ENCODE peak calls at places on chromosome 3, in four cellular contexts. One of them, this sample, is unnamed.

GRCh38 chr3:124856687-124857086 is 30.5 kb downstream of the ITGB5 start:
- DNase-seq in mesendoderm: no peak
- DNase-seq in neuronal stem cell: no peak
- DNase-seq in H9: no peak
- DNase-seq in this sample: no peak

GRCh38 chr3:114730397-114730796 is 416.7 kb downstream of the ZBTB20 start:
- DNase-seq in mesendoderm: peak; percentile 67
- DNase-seq in neuronal stem cell: no peak
- DNase-seq in H9: no peak
- DNase-seq in this sample: no peak

GRCh38 chr3:14031271-14031670 is 93.4 kb downstream of the CHCHD4 start:
- DNase-seq in mesendoderm: no peak
- DNase-seq in H9: no peak
- DNase-seq in neuronal stem cell: no peak
- DNase-seq in this sample: peak; percentile 1

GRCh38 chr3:173396191-173397041 is 1.1 kb upstream of the NLGN1 start:
- DNase-seq in neuronal stem cell: peak; percentile 27
- DNase-seq in mesendoderm: peak; percentile 62
- DNase-seq in H9: peak; percentile 50
- DNase-seq in this sample: no peak

GRCh38 chr3:29144361-29144760 is 136.5 kb upstream of the RBMS3 start:
- DNase-seq in mesendoderm: no peak
- DNase-seq in neuronal stem cell: no peak
- DNase-seq in H9: no peak
- DNase-seq in this sample: no peak

GRCh38 chr3:103218793-103219192 is 784.0 kb downstream of the ZPLD1 start:
- DNase-seq in H9: no peak
- DNase-seq in mesendoderm: no peak
- DNase-seq in neuronal stem cell: no peak
- DNase-seq in this sample: no peak

GRCh38 chr3:129616713-129617112 is 10.2 kb upstream of the PLXND1 start:
- DNase-seq in neuronal stem cell: no peak
- DNase-seq in mesendoderm: no peak
- DNase-seq in H9: no peak
- DNase-seq in this sample: peak; percentile 83

GRCh38 chr3:53072653-53073552 is 27.0 kb upstream of the SFMBT1 start:
- DNase-seq in neuronal stem cell: peak; percentile 73
- DNase-seq in mesendoderm: peak; percentile 91
- DNase-seq in H9: peak; percentile 95
- DNase-seq in this sample: peak; percentile 63

GRCh38 chr3:77370413-77370812 is 330.5 kb downstream of the ROBO2 start:
- DNase-seq in mesendoderm: no peak
- DNase-seq in neuronal stem cell: no peak
- DNase-seq in H9: no peak
- DNase-seq in this sample: peak; percentile 76

GRCh38 chr3:154844863-154845262 is 235.3 kb upstream of the MME start:
- DNase-seq in H9: no peak
- DNase-seq in neuronal stem cell: no peak
- DNase-seq in mesendoderm: no peak
- DNase-seq in this sample: no peak

GRCh38 chr3:71444028-71444860 is 139.3 kb downstream of the FOXP1 start:
- DNase-seq in mesendoderm: peak; percentile 35
- DNase-seq in H9: no peak
- DNase-seq in neuronal stem cell: no peak
- DNase-seq in this sample: peak; percentile 90

GRCh38 chr3:149541091-149541491 is 66.6 kb downstream of the TM4SF4 start:
- DNase-seq in H9: no peak
- DNase-seq in neuronal stem cell: no peak
- DNase-seq in mesendoderm: no peak
- DNase-seq in this sample: peak; percentile 71

GRCh38 chr3:129521702-129522101 is 6.7 kb upstream of the RHO start:
- DNase-seq in H9: no peak
- DNase-seq in mesendoderm: no peak
- DNase-seq in neuronal stem cell: no peak
- DNase-seq in this sample: no peak

GRCh38 chr3:94069242-94069813 is 6.5 kb downstream of the NSUN3 start:
- DNase-seq in H9: no peak
- DNase-seq in mesendoderm: no peak
- DNase-seq in neuronal stem cell: no peak
- DNase-seq in this sample: peak; percentile 39

GRCh38 chr3:8851703-8852102 is 82.3 kb upstream of the OXTR start:
- DNase-seq in neuronal stem cell: no peak
- DNase-seq in H9: no peak
- DNase-seq in mesendoderm: no peak
- DNase-seq in this sample: peak; percentile 74

GRCh38 chr3:8854656-8855055 is 85.2 kb upstream of the OXTR start:
- DNase-seq in H9: no peak
- DNase-seq in neuronal stem cell: no peak
- DNase-seq in mesendoderm: no peak
- DNase-seq in this sample: peak; percentile 65

GRCh38 chr3:8853081-8853480 is 83.7 kb upstream of the OXTR start:
- DNase-seq in mesendoderm: no peak
- DNase-seq in neuronal stem cell: no peak
- DNase-seq in H9: no peak
- DNase-seq in this sample: no peak

GRCh38 chr3:8856031-8856430 is 86.6 kb upstream of the OXTR start:
- DNase-seq in neuronal stem cell: no peak
- DNase-seq in H9: no peak
- DNase-seq in mesendoderm: no peak
- DNase-seq in this sample: no peak

GRCh38 chr3:8852511-8852910 is 83.1 kb upstream of the OXTR start:
- DNase-seq in neuronal stem cell: no peak
- DNase-seq in mesendoderm: no peak
- DNase-seq in H9: no peak
- DNase-seq in this sample: no peak
- H2AK5ac ChIP-seq in neuronal stem cell: no peak overlapping the region
- H2AK5ac ChIP-seq in mesendoderm: no peak overlapping the region
- H2AK5ac ChIP-seq in H9: no peak overlapping the region
- H2AK5ac ChIP-seq in this sample: peak overlapping the region; percentile 20

GRCh38 chr3:46695962-46696922 is 2.8 kb upstream of the ALS2CL start:
- DNase-seq in H9: no peak
- DNase-seq in neuronal stem cell: no peak
- DNase-seq in mesendoderm: no peak
- DNase-seq in this sample: peak; percentile 29

GRCh38 chr3:46693897-46694235 is 387 bp upstream of the ALS2CL start:
- DNase-seq in neuronal stem cell: no peak
- DNase-seq in mesendoderm: no peak
- DNase-seq in H9: no peak
- DNase-seq in this sample: no peak

GRCh38 chr3:46694520-46694919 is 1.0 kb upstream of the ALS2CL start:
- DNase-seq in mesendoderm: no peak
- DNase-seq in H9: no peak
- DNase-seq in neuronal stem cell: no peak
- DNase-seq in this sample: no peak

GRCh38 chr3:46693038-46693896 is at the start of gene ALS2CL:
- DNase-seq in mesendoderm: peak; percentile 80
- DNase-seq in neuronal stem cell: no peak
- DNase-seq in H9: peak; percentile 77
- DNase-seq in this sample: no peak

DNA sequence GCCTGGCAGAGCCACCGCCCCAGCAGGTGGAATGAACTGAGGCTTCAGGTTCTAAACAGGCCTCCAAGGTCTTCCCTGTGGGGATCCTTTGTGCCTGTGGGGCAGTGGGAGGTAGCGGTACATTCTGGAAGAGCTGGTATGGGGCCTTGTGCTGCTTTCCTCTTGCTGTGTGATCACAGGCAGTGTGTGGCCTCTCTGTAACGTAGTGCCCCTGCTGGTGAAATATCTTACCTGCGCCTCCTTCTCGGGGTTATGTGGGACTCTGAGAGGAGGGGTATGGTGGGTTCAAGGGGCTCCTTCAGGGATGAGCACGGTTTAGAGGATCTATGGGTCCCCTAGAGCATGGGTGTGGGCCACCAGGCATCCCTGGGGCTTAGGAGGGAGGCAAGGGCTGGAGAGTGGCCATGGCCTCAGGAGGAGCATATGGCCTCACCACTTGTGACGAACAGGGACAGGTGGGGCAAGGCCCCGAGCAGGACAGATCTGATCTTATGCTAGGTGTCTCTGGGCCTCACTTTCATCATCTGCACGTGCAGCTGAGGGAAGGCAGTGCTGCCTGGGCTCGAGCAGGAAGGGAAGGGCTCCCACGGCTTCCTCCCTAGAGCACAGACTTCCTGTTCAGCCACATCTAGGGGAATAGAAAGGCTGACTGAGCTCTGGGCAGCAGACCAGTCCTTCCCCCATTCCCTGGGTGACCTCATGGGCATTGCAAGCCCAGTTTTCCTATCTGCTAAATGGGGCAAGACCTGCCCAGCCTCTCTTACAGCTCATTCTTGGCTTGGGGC is 1.9 kb upstream of the ALS2CL start:
- DNase-seq in mesendoderm: peak; percentile 85
- DNase-seq in neuronal stem cell: no peak
- DNase-seq in H9: peak; percentile 84
- DNase-seq in this sample: no peak
- H3K4ac ChIP-seq in mesendoderm: no peak overlapping the region
- H3K4ac ChIP-seq in neuronal stem cell: no peak overlapping the region
- H3K4ac ChIP-seq in H9: no peak overlapping the region
- H3K4ac ChIP-seq in this sample: no peak overlapping the region

DNA sequence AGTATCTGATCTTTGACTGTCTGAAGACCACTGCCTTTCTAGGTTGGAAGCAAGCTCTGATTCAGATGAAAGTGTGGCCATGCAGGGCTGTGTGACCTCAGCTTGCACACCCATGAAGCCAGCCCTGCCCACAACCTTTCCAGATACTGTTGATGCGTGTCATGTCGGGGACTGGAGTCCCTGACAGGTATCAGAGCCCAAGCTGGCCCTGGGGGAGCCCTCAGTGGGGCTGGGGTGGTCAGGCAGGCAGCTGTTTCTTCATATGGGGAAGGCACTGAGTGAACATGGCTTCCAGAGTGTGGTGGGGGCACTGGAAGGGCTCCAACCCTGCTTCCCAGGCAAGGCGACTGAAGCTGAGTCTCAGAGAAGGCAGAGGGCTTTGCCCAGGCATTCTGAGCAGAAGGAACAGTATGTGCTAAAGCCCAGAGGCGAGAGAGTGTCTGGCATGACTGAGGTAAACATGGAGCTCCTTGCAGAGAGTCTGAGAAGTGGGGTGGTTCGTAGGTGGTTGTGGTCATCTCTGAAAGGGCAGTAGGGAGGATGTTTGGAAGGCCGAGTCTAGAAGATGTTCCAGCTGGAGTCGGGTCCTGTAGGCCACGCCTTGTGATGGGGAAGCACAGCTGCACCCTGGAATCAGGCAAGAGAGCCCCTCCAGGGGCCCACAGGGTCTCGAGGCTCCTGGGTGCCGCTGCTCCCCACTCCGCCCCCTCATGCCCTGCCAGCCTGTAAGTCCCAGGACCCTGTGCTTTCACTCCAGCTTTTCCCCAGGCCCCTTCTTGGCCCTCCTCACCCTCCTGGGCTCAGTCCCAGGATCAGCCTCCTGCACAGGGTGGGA is 122.3 kb downstream of the EEFSEC start:
- DNase-seq in neuronal stem cell: no peak
- DNase-seq in mesendoderm: no peak
- DNase-seq in H9: peak; percentile 18
- DNase-seq in this sample: peak; percentile 4
- H2AK5ac ChIP-seq in neuronal stem cell: no peak overlapping the region
- H2AK5ac ChIP-seq in mesendoderm: no peak overlapping the region
- H2AK5ac ChIP-seq in H9: no peak overlapping the region
- H2AK5ac ChIP-seq in this sample: peak overlapping the region; percentile 92

GRCh38 chr3:130905551-130905950 is 11.7 kb downstream of the ATP2C1 start:
- DNase-seq in H9: no peak
- DNase-seq in neuronal stem cell: no peak
- DNase-seq in mesendoderm: no peak
- DNase-seq in this sample: peak; percentile 52
- H3K4ac ChIP-seq in H9: no peak overlapping the region
- H3K4ac ChIP-seq in neuronal stem cell: no peak overlapping the region
- H3K4ac ChIP-seq in mesendoderm: no peak overlapping the region
- H3K4ac ChIP-seq in this sample: peak overlapping the region; percentile 19

DNA sequence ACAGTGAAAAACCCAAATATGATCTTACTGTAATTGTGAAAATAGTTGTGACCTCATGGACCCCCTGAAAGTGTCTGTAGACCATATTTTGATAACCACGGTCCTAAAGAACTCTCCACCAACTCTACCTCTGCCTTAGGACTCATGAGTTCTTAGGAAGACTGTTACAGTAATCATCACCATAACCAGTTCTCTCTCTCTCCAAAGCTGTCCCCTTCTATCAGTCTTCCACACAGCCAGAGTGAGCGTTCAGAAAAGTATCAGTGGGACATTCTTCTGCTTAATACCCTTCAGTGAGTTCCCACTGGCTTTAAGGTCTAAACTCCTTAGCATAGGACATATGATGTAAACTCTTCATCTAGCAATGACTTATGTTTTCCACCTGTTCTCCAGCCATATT is 27.6 kb upstream of the ST6GAL1 start:
- DNase-seq in H9: no peak
- DNase-seq in neuronal stem cell: no peak
- DNase-seq in mesendoderm: no peak
- DNase-seq in this sample: no peak
- H2AK5ac ChIP-seq in H9: no peak overlapping the region
- H2AK5ac ChIP-seq in neuronal stem cell: no peak overlapping the region
- H2AK5ac ChIP-seq in mesendoderm: no peak overlapping the region
- H2AK5ac ChIP-seq in this sample: no peak overlapping the region

GRCh38 chr3:58009749-58010535 is 1.7 kb downstream of the FLNB start:
- DNase-seq in mesendoderm: peak; percentile 38
- DNase-seq in H9: peak; percentile 64
- DNase-seq in neuronal stem cell: no peak
- DNase-seq in this sample: no peak
- H3K4ac ChIP-seq in mesendoderm: no peak overlapping the region
- H3K4ac ChIP-seq in H9: no peak overlapping the region
- H3K4ac ChIP-seq in neuronal stem cell: no peak overlapping the region
- H3K4ac ChIP-seq in this sample: peak overlapping the region; percentile 99

DNA sequence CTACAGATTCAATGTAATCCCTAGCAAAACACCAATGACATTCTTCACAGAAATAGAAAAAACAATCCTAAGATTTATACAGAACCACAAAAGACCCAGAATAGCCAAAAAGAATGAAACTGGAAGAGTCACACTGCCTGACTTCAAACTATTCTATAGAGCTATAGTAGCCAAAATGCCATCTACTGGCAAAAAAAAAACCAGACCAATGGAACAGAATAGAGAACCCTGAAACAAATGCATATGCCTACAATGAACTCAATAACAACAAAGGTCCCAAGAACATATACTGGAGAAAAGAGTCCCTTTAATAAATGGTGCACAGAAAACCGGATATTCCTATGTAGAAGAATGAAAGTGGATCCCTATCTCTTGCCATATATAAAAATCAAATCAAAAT is 19.8 kb downstream of the PDCD10 start:
- DNase-seq in mesendoderm: no peak
- DNase-seq in neuronal stem cell: no peak
- DNase-seq in H9: no peak
- DNase-seq in this sample: no peak
- H2AK5ac ChIP-seq in mesendoderm: no peak overlapping the region
- H2AK5ac ChIP-seq in neuronal stem cell: no peak overlapping the region
- H2AK5ac ChIP-seq in H9: no peak overlapping the region
- H2AK5ac ChIP-seq in this sample: no peak overlapping the region